ENCODE peak calls at places on chromosomes 5 and 9, in ten cellular contexts. E, N, K, M, O, L, I, P, R and Z are unnamed samples.

GRCh38 chr9:130331573-130331972 is 66.0 kb downstream of the HMCN2 start:
- DNase-seq in M (no peak), L (no peak), R (peak; percentile 66), K (peak; percentile 30), E (no peak), P (no peak), N (peak; percentile 47), I (peak; percentile 20), O (no peak), Z (no peak)

GRCh38 chr9:27534658-27535209 is 5.1 kb upstream of the MOB3B start:
- DNase-seq in N (no peak), O (no peak), R (no peak), L (no peak), P (no peak), K (no peak), I (no peak), M (no peak), E (no peak), Z (no peak)

GRCh38 chr9:125025584-125025983 is 84.7 kb upstream of the GOLGA1 start:
- DNase-seq in L (no peak), K (no peak), N (no peak), I (peak; percentile 22), R (no peak), P (no peak), O (no peak), E (no peak), M (no peak), Z (no peak)

GRCh38 chr5:138953370-138954256 is 78.5 kb upstream of the LRRTM2 start:
- DNase-seq in P (no peak), N (peak; percentile 67), R (peak; percentile 85), E (no peak), O (peak; percentile 99), M (peak; percentile 57), L (no peak), I (peak; percentile 48), K (no peak), Z (no peak)

GRCh38 chr5:115494570-115495289 is 49.8 kb downstream of the FEM1C start:
- DNase-seq in E (no peak), K (no peak), N (no peak), R (no peak), O (peak; percentile 22), I (no peak), P (no peak), M (peak; percentile 27), L (peak; percentile 53), Z (no peak)

GRCh38 chr5:16577677-16578076 is 39.1 kb downstream of the RETREG1 start:
- DNase-seq in M (no peak), K (no peak), L (no peak), N (no peak), E (no peak), O (no peak), R (no peak), P (no peak), I (no peak), Z (no peak)

GRCh38 chr5:119355244-119355635 is 579 bp upstream of the TNFAIP8 start:
- DNase-seq in O (no peak), K (peak; percentile 73), M (no peak), L (no peak), I (peak; percentile 80), E (peak; percentile 50), R (no peak), P (peak; percentile 60), N (peak; percentile 46), Z (no peak)

GRCh38 chr5:74028406-74028805 is 402.4 kb downstream of the ARHGEF28 start:
- DNase-seq in N (no peak), I (peak; percentile 99), M (peak; percentile 49), R (no peak), K (no peak), E (no peak), L (no peak), P (no peak), O (no peak), Z (no peak)

DNA sequence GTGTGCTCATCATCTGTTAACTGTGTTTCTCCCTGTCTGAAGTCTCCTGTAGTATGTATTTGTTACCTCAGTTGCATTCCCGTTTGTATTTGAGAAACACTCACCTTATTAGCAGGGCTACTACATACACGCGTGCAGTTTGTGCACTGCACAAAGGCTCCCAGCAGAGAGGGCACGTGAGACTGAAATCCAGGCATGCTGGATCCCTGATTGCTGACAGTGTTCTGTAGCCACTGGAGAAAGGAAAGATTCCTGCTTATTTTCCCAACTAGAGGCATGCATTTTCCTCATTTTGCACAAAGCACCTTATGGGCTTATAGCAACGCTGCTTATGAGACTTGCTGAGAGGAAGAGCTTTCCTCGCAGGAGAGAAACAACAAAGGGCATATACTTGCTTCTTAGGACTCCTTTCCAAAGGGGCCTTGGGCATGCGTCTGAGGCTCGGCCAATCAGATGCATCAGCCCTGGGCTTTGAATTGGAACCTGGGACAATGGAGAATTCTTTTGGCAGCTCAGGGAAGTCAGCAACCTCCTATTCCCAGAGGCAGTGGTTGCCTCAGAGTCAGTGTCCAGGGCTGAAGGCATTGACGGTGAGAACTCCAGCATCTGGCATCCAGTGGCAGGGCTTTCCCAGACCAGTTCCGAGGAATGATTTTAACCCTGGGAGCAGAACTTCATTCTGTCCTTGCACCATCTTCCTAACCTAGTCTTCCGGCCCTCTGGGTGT is 9.9 kb upstream of the MEGF10 start:
- DNase-seq in M (no peak), O (peak; percentile 24), N (peak; percentile 16), R (no peak), I (no peak), P (peak; percentile 12), E (no peak), K (no peak), L (no peak), Z (no peak)
- TF ChIP-seq CTCF in M (peak; percentile 18), O (peak; percentile 32), N (no peak), R (no peak), I (no peak), P (no peak), E (no peak), K (no peak), L (no peak), Z (no peak)

DNA sequence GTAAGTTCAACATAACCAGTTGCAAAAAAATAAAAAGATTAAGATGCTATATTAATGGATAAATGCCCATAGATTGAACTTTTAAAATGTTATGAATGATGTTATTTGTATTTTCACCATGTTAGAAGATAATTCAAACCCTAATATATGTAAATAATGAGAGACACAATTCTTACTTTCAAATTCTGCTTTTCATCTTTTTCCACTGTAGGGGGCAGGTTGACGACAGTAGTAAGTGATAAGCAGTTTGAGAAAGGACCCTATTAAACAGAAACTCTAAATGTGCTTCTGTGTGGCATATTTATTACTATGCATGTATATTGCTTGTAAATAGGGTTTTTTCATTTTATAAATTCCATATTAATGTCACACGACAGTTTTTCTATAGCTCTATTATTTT is 591.1 kb downstream of the SEMA5A start:
- DNase-seq in M (no peak), I (no peak), P (no peak), O (no peak), N (no peak), E (no peak), L (no peak), R (no peak), K (no peak), Z (no peak)
- TF ChIP-seq CTCF in M (peak; percentile 13), I (no peak), P (no peak), O (no peak), N (no peak), E (no peak), L (peak; percentile 15), R (no peak), K (peak; percentile 20), Z (no peak)

GRCh38 chr5:139956342-139956741 is 86.8 kb downstream of the NRG2 start:
- DNase-seq in R (no peak), K (no peak), L (no peak), E (no peak), O (no peak), M (no peak), P (no peak), I (no peak), N (no peak), Z (no peak)

GRCh38 chr5:139954462-139954861 is 88.6 kb downstream of the NRG2 start:
- DNase-seq in N (no peak), I (no peak), R (no peak), O (no peak), M (no peak), P (no peak), L (no peak), K (no peak), E (no peak), Z (no peak)

GRCh38 chr5:139955053-139955605 is 88.0 kb downstream of the NRG2 start:
- DNase-seq in E (no peak), M (no peak), O (no peak), L (no peak), K (no peak), R (no peak), P (no peak), I (no peak), N (no peak), Z (no peak)

GRCh38 chr5:139954022-139954421 is 89.1 kb downstream of the NRG2 start:
- DNase-seq in N (no peak), K (no peak), L (no peak), I (no peak), O (no peak), P (no peak), E (no peak), M (no peak), R (no peak), Z (no peak)

GRCh38 chr5:139955616-139956283 is 87.3 kb downstream of the NRG2 start:
- DNase-seq in N (no peak), M (no peak), I (no peak), E (no peak), P (no peak), L (no peak), O (no peak), R (no peak), K (no peak), Z (peak; percentile 36)
- TF ChIP-seq CTCF in N (no peak), M (no peak), I (no peak), E (no peak), P (no peak), L (no peak), O (no peak), R (no peak), K (no peak), Z (no peak)

GRCh38 chr5:150272531-150272930 is 17.0 kb downstream of the CAMK2A start:
- DNase-seq in E (no peak), N (peak; percentile 59), M (peak; percentile 46), I (peak; percentile 48), L (no peak), R (no peak), O (peak; percentile 73), P (peak; percentile 56), K (peak; percentile 34), Z (peak; percentile 37)
- TF ChIP-seq CTCF in E (no peak), N (peak; percentile 52), M (peak; percentile 67), I (peak; percentile 69), L (peak; percentile 40), R (no peak), O (peak; percentile 83), P (no peak), K (peak; percentile 46), Z (peak; percentile 48)

GRCh38 chr5:157265714-157266285 is at the start of gene CYFIP2:
- DNase-seq in M (no peak), O (peak; percentile 78), R (peak; percentile 88), I (no peak), P (peak; percentile 76), N (peak; percentile 87), L (peak; percentile 87), K (peak; percentile 10), E (peak; percentile 85), Z (peak; percentile 85)
- TF ChIP-seq CTCF in M (no peak), O (no peak), R (no peak), I (no peak), P (no peak), N (no peak), L (no peak), K (no peak), E (no peak), Z (no peak)